ENCODE peak calls at places on chromosomes 3 and 15, in six cellular contexts. Z is uterus; I is CD4-positive, alpha-beta T cell; D is brain microvascular endothelial cell; Q is left ventricle myocardium inferior; F is upper lobe of right lung. R is an unnamed sample.

GRCh38 chr15:77144492-77145070 is 73.7 kb upstream of the TSPAN3 start:
- DNase-seq in Q (no peak), F (no peak), Z (no peak), I (no peak), D (peak), R (no peak)

GRCh38 chr3:171187706-171188290 is 161.3 kb upstream of the SLC2A2 start:
- DNase-seq in Z (no peak), I (no peak), F (no peak), Q (no peak), D (peak), R (peak)

GRCh38 chr15:65476942-65477341 is 40.5 kb downstream of the DPP8 start:
- DNase-seq in I (no peak), F (no peak), Z (no peak), D (peak), Q (no peak), R (no peak)

GRCh38 chr3:46566040-46566631 is at the start of gene LRRC2:
- DNase-seq in D (peak), F (peak), I (no peak), Q (peak), Z (peak), R (peak)

GRCh38 chr3:14307953-14308352 is 94.5 kb upstream of the SLC6A6 start:
- DNase-seq in D (no peak), Q (no peak), I (no peak), F (no peak), Z (no peak), R (no peak)

GRCh38 chr15:31101262-31102048 is at the start of gene TRPM1:
- DNase-seq in F (no peak), Q (no peak), D (no peak), Z (no peak), I (no peak), R (no peak)

GRCh38 chr15:63292771-63293170 is 15.4 kb downstream of the APH1B start:
- DNase-seq in I (no peak), Q (no peak), D (peak), Z (no peak), F (no peak), R (no peak)

GRCh38 chr15:57133127-57133968 is 214.9 kb downstream of the TCF12 start:
- DNase-seq in F (no peak), Q (no peak), I (no peak), D (no peak), Z (no peak), R (no peak)

GRCh38 chr3:164479978-164480377 is 598.3 kb downstream of the SI start:
- DNase-seq in F (no peak), Q (no peak), Z (no peak), D (no peak), I (no peak), R (no peak)

GRCh38 chr15:78837131-78837530 is 25.9 kb upstream of the ADAMTS7 start:
- DNase-seq in Z (no peak), I (no peak), F (no peak), Q (no peak), D (no peak), R (no peak)

DNA sequence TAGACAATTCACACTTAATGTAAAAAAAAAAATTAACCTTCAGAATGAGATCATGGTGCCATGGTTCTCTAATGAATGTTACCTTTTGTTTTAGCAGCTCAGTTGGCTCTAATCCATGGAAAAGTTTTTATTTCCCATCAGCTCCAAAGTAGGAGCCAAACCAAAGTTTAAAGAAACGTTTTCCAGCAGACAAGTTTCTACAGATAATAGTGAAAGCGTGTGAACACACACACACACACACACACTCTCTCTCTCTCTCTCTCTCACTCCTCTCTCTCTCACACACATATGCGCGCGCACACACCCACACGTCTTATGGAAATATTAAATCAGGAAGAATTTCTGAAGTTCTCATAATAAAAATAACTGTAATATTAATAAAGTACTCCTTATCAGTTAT is 46.9 kb downstream of the MBNL1 start:
- DNase-seq in Z (no peak), I (peak), D (no peak), F (no peak), Q (no peak), R (no peak)
- H3K27ac ChIP-seq in Z (peak), I (no peak), D (no peak), F (peak), Q (peak), R (no peak)

GRCh38 chr3:124336067-124336656 is 344.2 kb upstream of the ROPN1 start:
- DNase-seq in Z (no peak), Q (no peak), D (no peak), I (no peak), F (no peak), R (no peak)

GRCh38 chr3:124329723-124330122 is 337.8 kb upstream of the ROPN1 start:
- DNase-seq in D (no peak), Q (no peak), Z (no peak), F (no peak), I (no peak), R (no peak)

DNA sequence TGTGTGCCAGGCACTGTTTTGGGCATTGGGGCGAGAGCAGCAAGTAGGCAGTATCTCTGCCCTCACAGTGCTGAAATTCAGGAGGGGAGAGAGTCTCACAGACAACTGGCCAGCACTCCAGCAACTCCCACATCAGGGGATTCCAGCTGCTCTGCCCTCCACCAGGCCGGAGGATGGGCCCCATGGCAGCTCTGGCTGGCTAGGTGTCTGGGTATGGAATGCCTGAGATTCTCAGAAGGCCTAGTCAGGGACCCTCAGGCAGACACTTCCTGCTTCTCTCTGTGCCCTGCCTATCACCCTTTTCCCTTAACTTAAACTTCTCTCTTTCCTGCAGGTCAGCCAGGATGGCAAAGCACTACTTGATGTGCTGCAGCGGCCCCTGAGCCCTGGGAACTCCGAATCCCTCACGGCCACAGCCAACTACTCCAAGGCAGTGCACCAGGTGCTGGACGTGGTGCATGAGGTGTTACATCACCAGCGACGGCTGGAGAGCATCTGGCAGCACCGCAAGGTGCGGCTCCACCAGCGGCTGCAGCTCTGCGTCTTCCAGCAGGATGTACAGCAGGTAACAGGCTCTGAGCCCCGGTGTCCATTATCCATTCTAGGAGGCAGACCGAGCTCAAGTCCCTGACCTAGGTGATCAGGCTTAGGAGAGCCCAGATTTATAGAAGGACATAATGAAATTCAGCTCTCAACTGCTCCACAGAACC is 342.2 kb upstream of the ROPN1 start:
- DNase-seq in Q (no peak), F (no peak), D (no peak), Z (no peak), I (no peak), R (no peak)
- H3K27ac ChIP-seq in Q (no peak), F (no peak), D (no peak), Z (no peak), I (no peak), R (no peak)

DNA sequence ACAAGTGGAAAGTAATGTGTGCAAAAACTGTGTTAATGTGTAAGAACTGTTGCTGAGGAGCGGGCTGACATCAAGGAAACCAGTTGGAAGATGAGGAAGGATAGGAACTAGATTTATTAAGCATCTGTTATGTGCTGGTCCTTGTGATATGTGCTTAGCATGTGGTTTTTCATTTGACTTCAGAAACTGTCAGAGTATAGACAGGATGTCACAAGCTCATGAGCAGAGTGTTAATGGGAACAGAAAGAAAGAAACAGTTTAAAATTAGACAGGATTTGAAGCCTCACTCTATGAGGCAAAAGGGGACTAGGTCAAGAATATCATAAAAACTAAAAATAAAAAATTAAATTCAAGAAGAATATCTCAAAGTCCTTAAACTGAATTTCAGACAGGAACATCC is 270.6 kb upstream of the DPPA4 start:
- DNase-seq in F (no peak), D (no peak), I (no peak), Q (no peak), Z (no peak), R (no peak)
- H3K27ac ChIP-seq in F (no peak), D (no peak), I (no peak), Q (no peak), Z (no peak), R (no peak)

DNA sequence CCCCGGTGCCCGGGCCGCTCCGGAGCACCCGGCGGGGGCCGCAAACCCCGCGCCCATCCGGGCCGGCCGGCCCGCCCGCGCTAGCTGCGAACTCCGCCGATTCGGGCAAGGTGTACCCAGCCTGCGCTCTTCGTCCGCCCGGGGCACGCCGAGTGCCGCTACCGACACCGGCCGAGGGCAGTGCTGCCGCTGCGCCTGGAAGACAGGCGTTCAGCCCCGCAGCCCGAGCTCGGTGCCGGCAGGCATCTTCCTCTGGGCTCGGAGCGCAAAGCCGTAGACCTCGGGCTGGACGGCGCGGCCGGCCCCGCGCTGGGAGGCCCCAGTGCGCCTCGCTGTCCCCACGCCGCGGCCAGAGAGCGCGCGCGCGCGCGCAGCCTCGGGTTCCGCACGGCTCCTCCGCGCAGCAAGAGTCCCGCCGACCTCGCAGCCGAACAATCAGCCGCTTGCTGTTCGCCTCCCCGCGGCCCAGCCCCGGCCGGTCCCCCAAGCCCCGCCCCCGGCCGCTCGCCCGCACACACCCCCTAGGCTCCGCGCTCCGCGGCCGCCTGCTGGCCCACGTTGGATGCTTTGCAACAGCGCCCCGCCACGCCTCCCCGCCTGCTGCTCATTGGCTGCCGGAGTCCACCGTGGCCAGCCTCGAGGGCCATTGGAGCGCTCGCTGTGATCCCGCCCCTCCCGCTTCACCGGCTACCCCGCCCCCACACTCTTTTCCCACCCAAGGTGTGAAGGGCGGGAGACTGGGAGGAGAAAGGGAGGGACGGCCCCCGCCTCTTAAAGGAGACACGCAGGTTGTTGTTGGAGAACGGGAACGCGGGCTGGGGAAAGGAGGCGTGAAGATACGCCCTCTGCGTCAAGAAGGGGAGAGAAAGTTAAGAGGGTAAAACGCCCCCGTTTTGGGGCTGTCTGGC is at the start of gene LRIG1:
- DNase-seq in F (peak), Z (peak), I (peak), Q (peak), D (peak), R (peak)
- H3K27ac ChIP-seq in F (peak), Z (peak), I (peak), Q (peak), D (peak), R (peak)

DNA sequence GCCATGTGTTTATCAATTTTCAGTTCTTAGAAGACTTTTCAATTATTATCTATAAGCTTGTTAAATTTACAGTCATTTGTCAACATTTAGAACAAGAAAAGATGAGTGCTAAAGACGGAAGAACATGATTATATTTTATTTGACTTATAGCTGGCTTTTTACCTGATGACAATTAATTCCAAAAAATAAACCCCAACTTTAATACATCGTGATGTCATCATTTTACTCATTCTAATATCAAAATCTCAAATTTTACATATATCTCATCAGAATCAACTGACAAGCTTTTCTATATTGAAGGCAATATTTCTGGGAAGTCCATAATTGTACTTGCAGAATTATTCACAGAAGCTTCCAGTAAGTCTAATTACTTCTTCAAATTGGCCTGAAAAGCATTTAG is 234.6 kb upstream of the PLSCR5 start:
- DNase-seq in F (no peak), D (no peak), Z (no peak), Q (no peak), I (no peak), R (no peak)
- H3K27ac ChIP-seq in F (no peak), D (no peak), Z (no peak), Q (no peak), I (no peak), R (no peak)

GRCh38 chr3:30611613-30612421 is 5.4 kb downstream of the TGFBR2 start:
- DNase-seq in I (no peak), D (peak), Q (no peak), F (no peak), Z (no peak), R (no peak)
- H3K27ac ChIP-seq in I (peak), D (no peak), Q (peak), F (peak), Z (peak), R (no peak)

GRCh38 chr3:131972550-131972949 is 62.3 kb downstream of the CPNE4 start:
- DNase-seq in Q (no peak), Z (no peak), D (no peak), I (no peak), F (no peak), R (no peak)

GRCh38 chr3:131977363-131977762 is 57.5 kb downstream of the CPNE4 start:
- DNase-seq in I (no peak), F (no peak), Q (no peak), Z (no peak), D (no peak), R (no peak)

GRCh38 chr3:131973731-131974130 is 61.1 kb downstream of the CPNE4 start:
- DNase-seq in I (no peak), Z (no peak), F (no peak), Q (no peak), D (no peak), R (no peak)

GRCh38 chr3:131976448-131976847 is 58.4 kb downstream of the CPNE4 start:
- DNase-seq in Z (no peak), D (no peak), Q (no peak), F (no peak), I (no peak), R (no peak)

GRCh38 chr3:131975047-131975446 is 59.8 kb downstream of the CPNE4 start:
- DNase-seq in Q (no peak), I (no peak), Z (no peak), F (no peak), D (no peak), R (no peak)
- H3K27ac ChIP-seq in Q (no peak), I (no peak), Z (no peak), F (no peak), D (no peak), R (no peak)

R was measured in testis.